ENCODE peak calls at places on chromosomes 6 and 20, in six cellular contexts. U is HCT116, E is K562, N is GM12878, P is H1, V is HepG2. C is an unnamed sample.

GRCh38 chr6:139722540-139722939 is 348.1 kb upstream of the CITED2 start:
- DNase-seq in U (no peak), E (no peak), N (no peak), P (no peak), V (no peak), C (no peak)

GRCh38 chr6:170265655-170266054 is 25.2 kb downstream of the DLL1 start:
- DNase-seq in U (peak), E (no peak), N (no peak), P (no peak), V (peak), C (no peak)

GRCh38 chr6:84549912-84550311 is 214.5 kb downstream of the TBX18 start:
- DNase-seq in U (no peak), E (peak), N (no peak), P (no peak), V (no peak), C (no peak)

GRCh38 chr20:21048841-21049273 is 57.3 kb downstream of the LINC00237 start:
- DNase-seq in U (peak), E (peak), N (no peak), P (no peak), V (peak), C (peak)

GRCh38 chr20:40632346-40632976 is 56.6 kb downstream of the MAFB start:
- DNase-seq in U (no peak), E (no peak), N (no peak), P (no peak), V (no peak), C (no peak)

GRCh38 chr6:132009175-132009574 is 58.0 kb upstream of the CCN2 start:
- DNase-seq in U (no peak), E (no peak), N (no peak), P (no peak), V (no peak), C (no peak)

GRCh38 chr6:3531481-3531880 is 74.6 kb upstream of the SLC22A23 start:
- DNase-seq in U (no peak), E (no peak), N (no peak), P (no peak), V (no peak), C (no peak)

GRCh38 chr6:130927305-130927704 is 100.1 kb downstream of the SMLR1 start:
- DNase-seq in U (peak), E (peak), N (no peak), P (no peak), V (peak), C (no peak)

GRCh38 chr6:147534116-147534865 is 25.8 kb downstream of the SAMD5 start:
- DNase-seq in U (no peak), E (no peak), N (no peak), P (no peak), V (no peak), C (no peak)

GRCh38 chr6:79946242-79946641 is 1.1 kb downstream of the ELOVL4 start:
- DNase-seq in U (no peak), E (no peak), N (no peak), P (no peak), V (peak), C (peak)

GRCh38 chr6:12522347-12522746 is 194.2 kb upstream of the PHACTR1 start:
- DNase-seq in U (no peak), E (no peak), N (no peak), P (no peak), V (no peak), C (no peak)

GRCh38 chr20:12012241-12013222 is 94.8 kb downstream of the BTBD3 start:
- DNase-seq in U (peak), E (peak), N (peak), P (peak), V (peak), C (peak)

GRCh38 chr6:36956111-36956820 is 1.7 kb downstream of the PI16 start:
- DNase-seq in U (no peak), E (no peak), N (no peak), P (no peak), V (no peak), C (no peak)

GRCh38 chr6:118146584-118146983 is 239.5 kb downstream of the SLC35F1 start:
- DNase-seq in U (no peak), E (no peak), N (no peak), P (no peak), V (no peak), C (no peak)

GRCh38 chr20:4342631-4343030 is 327.3 kb upstream of the RNF24 start:
- DNase-seq in U (no peak), E (peak), N (no peak), P (no peak), V (no peak), C (no peak)

GRCh38 chr6:106300944-106301343 is 24.6 kb downstream of the ATG5 start:
- DNase-seq in U (no peak), E (peak), N (peak), P (no peak), V (peak), C (peak)

GRCh38 chr20:49618289-49618688 is 50.4 kb upstream of the PTGIS start:
- DNase-seq in U (no peak), E (no peak), N (no peak), P (no peak), V (no peak), C (no peak)

GRCh38 chr6:104252276-104252675 is 607.4 kb downstream of the HACE1 start:
- DNase-seq in U (no peak), E (no peak), N (no peak), P (no peak), V (no peak), C (no peak)

GRCh38 chr6:26215200-26216014 is 128.2 kb downstream of the HFE start:
- DNase-seq in U (no peak), E (no peak), N (no peak), P (no peak), V (peak), C (no peak)

GRCh38 chr6:72955666-72956065 is 269.6 kb downstream of the KHDC1L start:
- DNase-seq in U (no peak), E (no peak), N (no peak), P (no peak), V (no peak), C (no peak)

GRCh38 chr20:33415948-33416347 is 14.6 kb upstream of the CDK5RAP1 start:
- DNase-seq in U (no peak), E (peak), N (no peak), P (peak), V (peak), C (peak)

GRCh38 chr6:80338201-80338836 is 231.8 kb downstream of the BCKDHB start:
- DNase-seq in U (peak), E (peak), N (no peak), P (peak), V (peak), C (peak)

GRCh38 chr6:37168809-37169457 is 1.0 kb upstream of the PIM1 start:
- DNase-seq in U (no peak), E (peak), N (no peak), P (no peak), V (no peak), C (no peak)

GRCh38 chr6:22263748-22264147 is 33.1 kb downstream of the PRL start:
- DNase-seq in U (no peak), E (no peak), N (no peak), P (no peak), V (no peak), C (no peak)

GRCh38 chr20:33441142-33441955 is 2.2 kb downstream of the SNTA1 start:
- DNase-seq in U (no peak), E (peak), N (no peak), P (no peak), V (peak), C (no peak)

GRCh38 chr6:139407718-139408222 is 33.3 kb upstream of the CITED2 start:
- DNase-seq in U (no peak), E (no peak), N (no peak), P (no peak), V (no peak), C (no peak)

GRCh38 chr20:23048283-23049200 is 930 bp downstream of the THBD start:
- DNase-seq in U (no peak), E (no peak), N (no peak), P (no peak), V (no peak), C (peak)

GRCh38 chr6:11427827-11428245 is 109.7 kb upstream of the TMEM170B start:
- DNase-seq in U (no peak), E (no peak), N (no peak), P (no peak), V (peak), C (no peak)

GRCh38 chr20:38151455-38151854 is 13.6 kb downstream of the TGM2 start:
- DNase-seq in U (no peak), E (no peak), N (no peak), P (no peak), V (no peak), C (no peak)

GRCh38 chr6:30842754-30843610 is 41.3 kb upstream of the DDR1 start:
- DNase-seq in U (no peak), E (no peak), N (no peak), P (no peak), V (no peak), C (no peak)

GRCh38 chr6:110415297-110415916 is at the start of gene DDO:
- DNase-seq in U (no peak), E (peak), N (no peak), P (no peak), V (peak), C (no peak)

GRCh38 chr6:3147914-3148757 is 9.2 kb downstream of the TUBB2A start:
- DNase-seq in U (no peak), E (peak), N (no peak), P (no peak), V (no peak), C (no peak)

GRCh38 chr6:93293399-93294271 is 125.7 kb downstream of the EPHA7 start:
- DNase-seq in U (no peak), E (no peak), N (no peak), P (no peak), V (no peak), C (no peak)

GRCh38 chr6:144335914-144336313 is 50.8 kb downstream of the UTRN start:
- DNase-seq in U (peak), E (no peak), N (no peak), P (no peak), V (no peak), C (no peak)

GRCh38 chr6:66183982-66184555 is 477.0 kb upstream of the EYS start:
- DNase-seq in U (no peak), E (no peak), N (no peak), P (no peak), V (no peak), C (no peak)

GRCh38 chr20:32752021-32752457 is 8.8 kb upstream of the COMMD7 start:
- DNase-seq in U (no peak), E (no peak), N (no peak), P (no peak), V (no peak), C (no peak)

GRCh38 chr6:113406051-113406695 is 451.0 kb upstream of the MARCKS start:
- DNase-seq in U (no peak), E (no peak), N (no peak), P (no peak), V (no peak), C (no peak)

GRCh38 chr6:70221715-70222236 is 81.1 kb downstream of the COL9A1 start:
- DNase-seq in U (no peak), E (no peak), N (no peak), P (no peak), V (no peak), C (no peak)

GRCh38 chr6:46390153-46390876 is 100.9 kb downstream of the RCAN2 start:
- DNase-seq in U (no peak), E (no peak), N (no peak), P (no peak), V (no peak), C (no peak)

GRCh38 chr6:20366082-20366834 is 35.4 kb upstream of the E2F3 start:
- DNase-seq in U (no peak), E (no peak), N (no peak), P (no peak), V (no peak), C (no peak)
- TF ChIP-seq CEBPB in U (no peak), E (no peak), N (no peak), P (no peak), V (no peak), C (no peak)

DNA sequence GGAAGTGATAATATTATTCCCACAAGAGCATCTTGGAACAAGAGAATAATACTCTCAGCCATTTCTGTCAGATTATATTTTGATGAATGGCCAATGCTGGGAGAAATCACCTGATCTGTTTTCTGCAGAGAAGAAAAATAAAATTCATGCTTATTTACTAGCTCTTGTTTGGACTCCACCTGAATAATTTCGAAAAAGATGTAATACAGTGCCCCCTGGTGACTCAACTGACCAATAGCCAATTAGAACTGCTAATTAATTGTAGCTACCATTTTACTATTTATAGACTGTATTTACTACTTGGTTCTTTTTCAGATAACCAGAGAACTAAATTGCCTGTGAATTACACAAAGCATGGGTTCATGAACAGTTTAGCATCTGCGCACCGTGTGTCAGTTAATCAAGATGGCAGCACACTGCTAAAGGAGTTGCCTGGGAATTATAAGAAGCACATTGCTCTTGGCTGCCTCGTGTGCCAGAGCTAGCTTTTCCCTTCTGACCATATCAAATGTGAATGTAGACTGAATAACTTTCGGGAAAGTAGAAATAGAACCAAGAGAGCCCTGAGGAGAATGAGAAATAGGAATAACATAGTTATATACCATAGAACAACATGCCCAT is 78.6 kb upstream of the TRDN start:
- DNase-seq in U (peak), E (peak), N (no peak), P (no peak), V (peak), C (peak)
- TF ChIP-seq MAX in U (no peak), E (no peak), N (no peak), P (no peak), V (no peak), C (no peak)

GRCh38 chr6:44048277-44048676 is 79.0 kb downstream of the MRPL14 start:
- DNase-seq in U (no peak), E (no peak), N (no peak), P (no peak), V (no peak), C (no peak)

GRCh38 chr6:44047801-44048200 is 79.5 kb downstream of the MRPL14 start:
- DNase-seq in U (no peak), E (no peak), N (no peak), P (no peak), V (no peak), C (no peak)

GRCh38 chr6:44050872-44051421 is 76.3 kb downstream of the MRPL14 start:
- DNase-seq in U (no peak), E (no peak), N (no peak), P (no peak), V (no peak), C (no peak)

GRCh38 chr6:44049989-44050871 is 77.0 kb downstream of the MRPL14 start:
- DNase-seq in U (no peak), E (no peak), N (no peak), P (no peak), V (no peak), C (no peak)

DNA sequence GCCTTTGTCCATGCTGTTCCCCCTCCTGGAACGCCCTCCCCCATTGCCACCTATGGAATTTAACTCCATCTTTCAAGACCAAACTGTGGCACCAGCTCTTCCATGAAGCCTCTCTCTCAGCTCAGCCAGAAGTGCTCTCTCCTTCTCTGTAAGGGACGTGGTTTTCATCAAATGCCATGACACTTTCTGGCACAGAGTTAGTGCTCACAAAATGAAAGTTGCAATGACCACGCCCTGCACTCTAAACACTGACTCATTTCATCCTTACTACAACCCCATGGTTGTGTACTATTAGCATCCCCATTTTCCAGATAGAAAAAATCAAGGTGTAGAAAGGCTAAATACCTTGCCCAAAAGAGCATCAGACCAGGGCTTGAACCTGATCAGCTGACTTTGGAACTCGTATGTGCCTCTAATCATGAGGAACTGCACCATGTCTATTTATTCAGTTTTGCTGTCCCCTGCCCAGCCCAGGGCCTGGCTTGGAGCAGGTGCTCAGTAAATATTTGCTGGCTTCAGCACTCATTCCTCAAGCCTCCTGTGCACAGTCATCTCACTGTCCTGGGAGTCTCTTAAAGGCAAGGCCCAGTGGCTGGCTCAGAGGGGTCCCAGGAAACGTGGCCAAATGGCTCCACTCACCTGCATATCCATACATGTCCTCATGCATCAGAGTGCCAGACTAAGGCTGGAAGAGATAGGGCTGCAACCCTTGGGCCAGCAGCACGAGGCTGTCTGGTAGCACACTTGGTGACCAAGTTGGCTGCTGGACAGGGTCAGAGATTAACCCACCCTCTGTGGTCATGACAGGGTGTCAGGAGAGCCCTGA is 77.9 kb downstream of the MRPL14 start:
- DNase-seq in U (no peak), E (no peak), N (no peak), P (no peak), V (no peak), C (no peak)
- TF ChIP-seq CEBPB in U (no peak), E (no peak), N (no peak), P (no peak), V (no peak), C (no peak)

DNA sequence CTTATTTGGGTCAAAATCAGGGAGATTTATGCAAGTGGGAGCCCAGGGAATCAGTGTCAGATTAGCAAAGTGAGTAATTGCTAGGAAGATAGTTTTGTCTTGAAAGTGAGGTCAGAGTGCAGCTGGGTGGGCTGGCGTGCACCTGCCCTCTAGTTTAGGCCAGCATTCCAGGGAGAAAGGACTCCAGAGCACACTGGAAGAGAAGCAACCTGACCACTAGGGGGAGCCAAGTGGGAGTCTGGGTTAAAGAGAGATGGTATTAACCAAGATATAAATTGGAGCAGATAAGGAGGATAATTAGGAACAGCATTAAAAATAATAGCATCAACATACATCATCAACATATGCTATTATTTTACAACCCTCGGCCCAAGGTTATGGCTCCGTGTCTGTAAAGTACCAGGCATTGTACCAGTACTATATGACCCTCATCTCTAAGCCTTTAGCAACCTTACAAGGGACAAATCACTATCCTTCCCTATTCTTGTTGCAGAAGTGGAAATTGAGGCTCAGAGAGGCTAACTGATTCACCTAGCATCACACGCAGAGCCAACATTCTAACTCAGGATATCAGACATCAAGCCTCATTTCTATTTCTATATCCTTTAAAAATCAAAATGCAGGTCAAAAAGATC is 57.8 kb downstream of the SLC2A10 start:
- DNase-seq in U (peak), E (peak), N (no peak), P (no peak), V (peak), C (peak)
- TF ChIP-seq MAX in U (peak), E (no peak), N (no peak), P (no peak), V (no peak), C (no peak)

C was measured in A549.